ENCODE peak calls at places on chromosomes 6 and 20, in six cellular contexts. G, X, Y, C, Q and M are unnamed samples.

GRCh38 chr6:55773620-55774019 is 101.8 kb downstream of the BMP5 start:
- DNase-seq in G (no peak), X (no peak), Y (no peak), C (no peak), Q (no peak), M (no peak)

GRCh38 chr6:130018830-130019795 is 732 bp downstream of the L3MBTL3 start:
- DNase-seq in G (peak; percentile 19), X (peak; percentile 44), Y (peak; percentile 36), C (peak; percentile 64), Q (peak; percentile 45), M (peak; percentile 23)

GRCh38 chr6:36827261-36828079 is 11.8 kb downstream of the CPNE5 start:
- DNase-seq in G (peak; percentile 80), X (peak; percentile 69), Y (peak; percentile 82), C (peak; percentile 76), Q (peak; percentile 54), M (peak; percentile 78)

GRCh38 chr20:7770578-7770977 is 169.7 kb downstream of the HAO1 start:
- DNase-seq in G (peak; percentile 73), X (no peak), Y (no peak), C (no peak), Q (no peak), M (peak; percentile 15)

GRCh38 chr6:108168026-108168463 is 2.2 kb downstream of the NR2E1 start:
- DNase-seq in G (no peak), X (no peak), Y (no peak), C (no peak), Q (no peak), M (no peak)

GRCh38 chr6:138231399-138231886 is 13.2 kb upstream of the PBOV1 start:
- DNase-seq in G (peak; percentile 76), X (no peak), Y (no peak), C (peak; percentile 66), Q (no peak), M (no peak)

GRCh38 chr20:46875059-46875458 is 19.6 kb upstream of the EYA2 start:
- DNase-seq in G (peak; percentile 26), X (no peak), Y (no peak), C (no peak), Q (no peak), M (no peak)

GRCh38 chr20:25984933-25985332 is 288.3 kb upstream of the ZNF337 start:
- DNase-seq in G (no peak), X (peak; percentile 18), Y (no peak), C (peak; percentile 74), Q (peak; percentile 46), M (peak; percentile 14)

GRCh38 chr20:14691994-14692393 is 354.6 kb upstream of the FLRT3 start:
- DNase-seq in G (peak; percentile 41), X (no peak), Y (no peak), C (no peak), Q (no peak), M (no peak)

GRCh38 chr6:118825661-118826060 is 68.3 kb upstream of the ASF1A start:
- DNase-seq in G (no peak), X (peak; percentile 20), Y (no peak), C (no peak), Q (no peak), M (no peak)

GRCh38 chr6:167649486-167649885 is 177.2 kb upstream of the AFDN start:
- DNase-seq in G (no peak), X (peak; percentile 38), Y (no peak), C (no peak), Q (no peak), M (no peak)

GRCh38 chr6:167645383-167645782 is 181.3 kb upstream of the AFDN start:
- DNase-seq in G (no peak), X (no peak), Y (no peak), C (no peak), Q (no peak), M (no peak)

GRCh38 chr6:167648506-167649278 is 178.0 kb upstream of the AFDN start:
- DNase-seq in G (no peak), X (no peak), Y (no peak), C (no peak), Q (no peak), M (no peak)

GRCh38 chr6:167647333-167647732 is 179.4 kb upstream of the AFDN start:
- DNase-seq in G (peak; percentile 4), X (no peak), Y (no peak), C (no peak), Q (no peak), M (no peak)

GRCh38 chr6:167647750-167648470 is 178.8 kb upstream of the AFDN start:
- DNase-seq in G (no peak), X (no peak), Y (no peak), C (no peak), Q (no peak), M (no peak)
- TF ChIP-seq CTCF in G (no peak), X (no peak), Y (no peak), C (no peak), Q (no peak), M (no peak)

GRCh38 chr20:63846938-63847373 is 14.3 kb upstream of the ABHD16B start:
- DNase-seq in G (no peak), X (no peak), Y (no peak), C (no peak), Q (no peak), M (no peak)

GRCh38 chr20:63848003-63848911 is 13.0 kb upstream of the ABHD16B start:
- DNase-seq in G (no peak), X (peak; percentile 77), Y (no peak), C (no peak), Q (no peak), M (no peak)

GRCh38 chr20:63847374-63848002 is 13.8 kb upstream of the ABHD16B start:
- DNase-seq in G (no peak), X (peak; percentile 70), Y (no peak), C (no peak), Q (no peak), M (no peak)

GRCh38 chr20:63844384-63845025 is 13.4 kb upstream of the ZBTB46 start:
- DNase-seq in G (no peak), X (no peak), Y (no peak), C (no peak), Q (no peak), M (no peak)

DNA sequence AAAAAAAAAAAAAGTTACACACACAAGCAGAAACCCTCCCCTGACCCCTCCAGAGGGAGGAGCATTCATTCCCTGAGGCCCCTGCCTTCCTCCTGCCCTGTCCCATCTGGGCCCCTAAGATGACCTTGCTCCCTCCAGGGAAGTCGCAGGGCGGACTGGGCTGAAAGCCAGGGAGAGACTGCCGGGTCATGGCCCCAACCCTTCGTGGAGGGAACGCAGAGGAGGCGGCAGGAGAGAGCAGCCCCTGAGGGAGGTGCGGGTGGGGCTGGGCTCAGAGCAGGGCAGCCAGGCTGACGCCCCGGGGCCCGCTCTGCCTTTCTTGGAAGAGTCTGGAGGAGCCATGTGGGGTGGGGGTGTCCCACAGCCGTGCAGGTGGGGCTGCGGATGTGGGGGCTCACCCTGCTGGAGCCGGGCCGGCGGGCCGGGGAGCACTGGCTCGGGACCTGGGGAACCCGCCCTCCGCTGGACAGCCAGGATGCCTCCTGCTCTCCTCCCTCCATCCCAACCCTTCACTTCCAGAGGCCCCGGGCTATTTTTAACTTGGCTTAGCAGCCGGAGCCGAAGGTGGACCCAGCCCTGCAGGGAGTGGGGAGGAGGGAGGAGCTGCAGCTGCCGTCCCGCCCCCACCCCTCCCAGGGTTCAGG is 15.0 kb upstream of the ABHD16B start:
- DNase-seq in G (peak; percentile 49), X (peak; percentile 77), Y (peak; percentile 28), C (peak; percentile 85), Q (no peak), M (no peak)
- H3K4me3 ChIP-seq in G (peak overlapping the region; percentile 37), X (peak overlapping the region; percentile 40), Y (no peak overlapping the region), C (peak overlapping the region; percentile 16), Q (no peak overlapping the region), M (no peak overlapping the region)

GRCh38 chr6:44223471-44224153 is at the start of gene SLC29A1:
- DNase-seq in G (peak; percentile 72), X (peak; percentile 96), Y (no peak), C (peak; percentile 86), Q (no peak), M (no peak)
- TF ChIP-seq CTCF in G (no peak), X (no peak), Y (peak; percentile 28), C (no peak), Q (peak; percentile 23), M (no peak)

GRCh38 chr6:45538636-45539035 is 160.9 kb upstream of the SUPT3H start:
- DNase-seq in G (no peak), X (no peak), Y (peak; percentile 24), C (no peak), Q (peak; percentile 66), M (peak; percentile 75)
- H3K4me3 ChIP-seq in G (no peak overlapping the region), X (no peak overlapping the region), Y (no peak overlapping the region), C (no peak overlapping the region), Q (no peak overlapping the region), M (no peak overlapping the region)

GRCh38 chr20:53828673-53829085 is 235.0 kb upstream of the ZNF217 start:
- DNase-seq in G (peak; percentile 93), X (peak; percentile 37), Y (peak; percentile 92), C (no peak), Q (peak; percentile 97), M (peak; percentile 96)
- TF ChIP-seq CTCF in G (peak; percentile 62), X (no peak), Y (peak; percentile 26), C (no peak), Q (peak; percentile 47), M (peak; percentile 21)